ENCODE peak calls at places on chromosomes 5 and 9, in six cellular contexts. K is H1, V is HepG2, Z is HCT116, D is GM12878, Q is K562. M is an unnamed sample.

GRCh38 chr9:118529210-118529609 is 825.0 kb downstream of the TLR4 start:
- DNase-seq in D (no peak), Z (no peak), Q (no peak), K (no peak), V (no peak), M (peak; percentile 98)

GRCh38 chr9:6552738-6553121 is 92.8 kb downstream of the GLDC start:
- DNase-seq in K (no peak), Q (no peak), D (no peak), V (no peak), Z (no peak), M (peak; percentile 93)

GRCh38 chr5:108634251-108634950 is 113.3 kb upstream of the FER start:
- DNase-seq in Q (no peak), V (no peak), Z (no peak), K (no peak), D (no peak), M (no peak)

GRCh38 chr9:71761938-71762353 is 6.4 kb downstream of the CEMIP2 start:
- DNase-seq in V (no peak), Z (no peak), K (no peak), D (no peak), Q (no peak), M (no peak)

GRCh38 chr5:133198511-133198910 is 146.7 kb downstream of the HSPA4 start:
- DNase-seq in D (no peak), V (no peak), Q (no peak), K (no peak), Z (no peak), M (no peak)

GRCh38 chr5:91162534-91163381 is 220.4 kb downstream of the ARRDC3 start:
- DNase-seq in D (peak; percentile 78), V (peak; percentile 48), Z (peak; percentile 51), K (no peak), Q (no peak), M (peak; percentile 98)

GRCh38 chr5:14281746-14282181 is 138.6 kb downstream of the TRIO start:
- DNase-seq in V (no peak), K (no peak), Z (no peak), Q (peak; percentile 20), D (no peak), M (no peak)

GRCh38 chr5:15116996-15117395 is 245.4 kb upstream of the ANKH start:
- DNase-seq in D (no peak), Z (no peak), K (no peak), V (no peak), Q (no peak), M (no peak)

GRCh38 chr5:15938961-15939360 is 240.6 kb downstream of the MARCHF11 start:
- DNase-seq in V (no peak), Q (no peak), D (no peak), K (no peak), Z (no peak), M (peak; percentile 89)

GRCh38 chr9:16870606-16871357 is at the start of gene BNC2:
- DNase-seq in Z (no peak), Q (no peak), K (peak; percentile 84), D (no peak), V (no peak), M (peak; percentile 48)

GRCh38 chr9:71743217-71743705 is 25.1 kb downstream of the CEMIP2 start:
- DNase-seq in K (no peak), V (no peak), Z (no peak), Q (no peak), D (no peak), M (peak; percentile 79)

GRCh38 chr9:127612993-127613954 is 1.2 kb downstream of the STXBP1 start:
- DNase-seq in Z (no peak), K (peak; percentile 80), Q (peak; percentile 70), D (no peak), V (no peak), M (peak; percentile 70)

GRCh38 chr9:127614961-127615360 is 2.9 kb downstream of the STXBP1 start:
- DNase-seq in V (no peak), K (no peak), Z (no peak), D (no peak), Q (no peak), M (no peak)

GRCh38 chr9:127608104-127608966 is 3.7 kb upstream of the STXBP1 start:
- DNase-seq in K (peak; percentile 90), Q (peak; percentile 96), V (peak; percentile 66), D (no peak), Z (peak; percentile 73), M (peak; percentile 55)

DNA sequence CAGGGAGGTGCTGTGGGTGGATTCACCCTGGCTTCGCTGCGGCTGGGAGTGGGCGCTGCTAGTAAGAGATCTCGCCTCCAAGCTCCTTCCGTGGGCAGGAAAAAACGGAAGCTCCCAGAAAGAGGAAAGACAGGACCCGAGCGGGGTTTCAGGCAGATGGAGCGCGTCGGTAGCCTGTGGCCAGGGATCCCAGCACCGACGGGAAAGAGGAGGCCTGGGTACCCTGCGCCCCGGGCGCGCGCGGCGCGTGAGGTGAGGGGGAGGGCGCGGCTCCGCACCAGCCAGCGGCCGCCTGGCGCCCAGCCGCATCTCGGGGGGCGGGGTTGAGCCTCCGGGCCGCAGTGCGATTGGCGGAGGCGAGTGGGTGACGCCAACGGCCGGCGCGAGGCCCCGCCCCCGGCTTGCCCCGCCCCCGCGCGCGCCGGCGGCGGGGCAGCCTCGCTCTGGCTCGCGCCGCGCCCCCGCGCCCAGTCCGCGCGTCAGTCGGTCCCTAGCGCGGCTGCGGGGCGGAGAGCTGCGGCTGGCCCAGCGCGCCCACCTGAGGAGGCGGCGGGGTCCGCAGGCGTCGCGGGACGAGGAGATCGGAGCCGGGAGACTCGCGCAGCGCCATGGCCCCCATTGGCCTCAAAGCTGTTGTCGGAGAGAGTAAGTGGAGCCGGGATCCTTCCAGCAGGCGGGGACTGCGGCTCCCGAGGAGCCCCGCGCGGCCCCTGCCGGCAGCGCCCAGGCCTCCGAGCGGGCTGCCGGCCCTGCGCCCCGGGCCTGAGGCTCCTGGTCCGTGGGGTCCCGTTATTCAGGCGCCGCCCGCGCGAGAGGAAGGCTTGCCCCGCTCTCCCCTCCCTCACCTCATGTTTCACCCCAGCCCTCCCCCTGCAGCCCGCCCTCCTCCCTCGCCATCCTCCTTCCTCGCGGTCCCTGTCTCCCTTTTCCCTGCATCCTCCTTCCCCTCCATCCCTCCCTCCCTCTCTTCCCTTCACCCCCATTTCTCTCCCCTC is at the start of gene STXBP1:
- DNase-seq in Z (peak; percentile 51), Q (peak; percentile 97), D (no peak), K (peak; percentile 91), V (peak; percentile 55), M (peak; percentile 82)
- TF ChIP-seq POLR2A in Z (peak; percentile 84), Q (peak; percentile 67), D (peak; percentile 44), K (peak; percentile 39), V (peak; percentile 77), M (peak; percentile 85)

GRCh38 chr9:35114921-35115341 is 731 bp downstream of the ATOSB start:
- DNase-seq in Q (no peak), K (peak; percentile 54), V (no peak), D (no peak), Z (no peak), M (peak; percentile 47)
- TF ChIP-seq MAX in Q (no peak), K (no peak), V (no peak), D (no peak), Z (no peak), M (no peak)

GRCh38 chr5:165834922-165835321 is 2329.5 kb downstream of the MAT2B start:
- DNase-seq in V (no peak), D (no peak), K (no peak), Z (no peak), Q (no peak), M (no peak)
- TF ChIP-seq POLR2AphosphoS5 in V (no peak), D (no peak), K (no peak), Z (no peak), Q (no peak), M (no peak)

GRCh38 chr9:36995927-36996471 is 38.1 kb downstream of the PAX5 start:
- DNase-seq in Z (peak; percentile 32), K (peak; percentile 91), Q (peak; percentile 54), V (peak; percentile 45), D (no peak), M (peak; percentile 68)

GRCh38 chr9:36996677-36997076 is 37.4 kb downstream of the PAX5 start:
- DNase-seq in Q (no peak), V (no peak), D (no peak), K (no peak), Z (no peak), M (no peak)

GRCh38 chr9:36991516-36992134 is 42.4 kb downstream of the PAX5 start:
- DNase-seq in V (no peak), Z (peak; percentile 54), D (no peak), Q (peak; percentile 58), K (peak; percentile 96), M (peak; percentile 16)

GRCh38 chr9:36992501-36993316 is 41.4 kb downstream of the PAX5 start:
- DNase-seq in D (no peak), V (no peak), Q (no peak), K (no peak), Z (no peak), M (no peak)

DNA sequence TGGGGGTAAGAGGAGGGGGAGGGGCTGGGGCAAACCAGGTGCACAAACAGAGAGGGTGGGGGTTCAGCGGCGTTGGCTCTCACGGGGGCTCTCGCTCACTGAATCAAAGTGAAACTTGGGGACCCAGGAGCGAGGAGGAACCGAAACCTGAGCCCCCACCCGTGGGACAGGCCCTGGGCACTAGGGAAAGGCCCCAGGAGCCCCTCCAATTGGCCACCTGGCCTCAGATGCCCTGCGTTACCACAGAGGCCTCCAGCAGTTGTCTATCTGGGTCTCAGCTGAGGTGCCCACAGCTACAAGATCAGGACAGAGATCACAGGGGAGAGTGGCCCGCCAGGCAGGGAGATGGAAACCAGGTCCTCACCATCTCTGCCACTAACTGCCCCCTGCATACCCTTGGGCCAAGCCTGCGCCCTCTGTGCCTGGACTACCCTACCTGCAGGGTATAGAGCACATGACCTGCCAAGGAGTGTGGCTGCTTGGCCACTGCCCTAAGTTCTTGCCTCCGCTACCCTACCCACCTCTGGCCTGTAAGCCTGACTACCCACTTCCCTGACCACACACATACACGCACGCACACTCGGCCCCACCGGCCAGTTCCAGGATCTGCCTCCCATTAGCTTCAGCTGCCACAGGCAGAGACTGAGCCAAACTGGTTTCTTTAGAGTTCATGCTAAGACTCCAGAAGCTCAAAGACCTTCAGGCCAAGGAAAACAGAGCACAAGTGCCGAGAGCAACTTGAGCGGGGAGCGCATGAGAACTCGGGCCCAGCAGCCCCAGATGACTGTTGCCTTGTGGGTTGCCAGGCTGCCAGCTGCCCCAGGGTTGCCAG is 39.9 kb downstream of the PAX5 start:
- DNase-seq in Q (no peak), D (peak; percentile 86), K (no peak), Z (no peak), V (no peak), M (no peak)
- TF ChIP-seq POLR2A in Q (no peak), D (peak; percentile 71), K (no peak), Z (no peak), V (no peak), M (no peak)

GRCh38 chr9:103713631-103714030 is 380.5 kb upstream of the SMC2 start:
- DNase-seq in V (no peak), Z (no peak), D (no peak), Q (no peak), K (no peak), M (no peak)
- TF ChIP-seq MAX in V (no peak), Z (no peak), D (no peak), Q (no peak), K (no peak), M (no peak)